ENCODE peak calls at places on chromosomes 11 and 22, in eight cellular contexts. O, H, V, N, S, J, U and D are unnamed samples.

GRCh38 chr11:114251797-114252327 is 44.3 kb upstream of the NNMT start:
- DNase-seq in O (no peak), H (no peak), V (no peak), N (no peak), S (peak; percentile 53), J (no peak), U (no peak), D (no peak)

GRCh38 chr22:25153961-25154685 is 45.5 kb upstream of the CRYBB3 start:
- DNase-seq in O (peak; percentile 39), H (no peak), V (peak; percentile 81), N (peak; percentile 84), S (no peak), J (peak; percentile 66), U (no peak), D (no peak)

GRCh38 chr22:30397656-30398635 is 1.1 kb downstream of the SEC14L2 start:
- DNase-seq in O (no peak), H (no peak), V (no peak), N (no peak), S (no peak), J (no peak), U (peak; percentile 27), D (no peak)

GRCh38 chr11:59668188-59668949 is 468 bp downstream of the PATL1 start:
- DNase-seq in O (peak; percentile 31), H (peak; percentile 77), V (peak; percentile 80), N (peak; percentile 46), S (peak; percentile 74), J (peak; percentile 46), U (peak; percentile 72), D (peak; percentile 8)

GRCh38 chr22:19488884-19489843 is 9.4 kb downstream of the CDC45 start:
- DNase-seq in O (no peak), H (no peak), V (no peak), N (no peak), S (no peak), J (peak; percentile 14), U (no peak), D (no peak)

GRCh38 chr11:12410006-12410728 is 32.8 kb downstream of the PARVA start:
- DNase-seq in O (no peak), H (no peak), V (no peak), N (no peak), S (no peak), J (peak; percentile 78), U (no peak), D (no peak)

GRCh38 chr22:35054064-35054463 is 11.9 kb upstream of the ISX start:
- DNase-seq in O (no peak), H (peak; percentile 81), V (no peak), N (no peak), S (no peak), J (no peak), U (peak; percentile 41), D (no peak)

GRCh38 chr11:2585566-2586090 is 114.2 kb downstream of the KCNQ1OT1 start:
- DNase-seq in O (no peak), H (no peak), V (no peak), N (no peak), S (peak; percentile 8), J (no peak), U (peak; percentile 23), D (no peak)

GRCh38 chr11:5280582-5281102 is 10.9 kb upstream of the HBE1 start:
- DNase-seq in O (no peak), H (peak; percentile 79), V (no peak), N (peak; percentile 40), S (no peak), J (peak; percentile 98), U (peak; percentile 44), D (peak; percentile 95)

GRCh38 chr11:71307811-71308645 is 55.7 kb upstream of the SHANK2 start:
- DNase-seq in O (no peak), H (no peak), V (no peak), N (no peak), S (no peak), J (no peak), U (peak; percentile 10), D (no peak)

GRCh38 chr11:38169286-38169685 is 1571.2 kb upstream of the RAG2 start:
- DNase-seq in O (no peak), H (no peak), V (no peak), N (no peak), S (no peak), J (no peak), U (no peak), D (no peak)

GRCh38 chr22:24517446-24517845 is 22.3 kb downstream of the UPB1 start:
- DNase-seq in O (no peak), H (no peak), V (no peak), N (no peak), S (no peak), J (no peak), U (no peak), D (no peak)

GRCh38 chr11:70727899-70728620 is 329.7 kb downstream of the CTTN start:
- DNase-seq in O (no peak), H (no peak), V (peak; percentile 24), N (no peak), S (no peak), J (no peak), U (no peak), D (no peak)

GRCh38 chr11:119034813-119035212 is 4.1 kb upstream of the SLC37A4 start:
- DNase-seq in O (no peak), H (no peak), V (no peak), N (no peak), S (no peak), J (no peak), U (no peak), D (no peak)

GRCh38 chr11:46729110-46730027 is 10.4 kb downstream of the F2 start:
- DNase-seq in O (no peak), H (no peak), V (peak; percentile 26), N (no peak), S (no peak), J (no peak), U (no peak), D (no peak)

GRCh38 chr11:130063398-130063797 is 6.3 kb upstream of the APLP2 start:
- DNase-seq in O (no peak), H (no peak), V (no peak), N (no peak), S (no peak), J (no peak), U (no peak), D (no peak)

GRCh38 chr22:31102441-31103081 is 4.8 kb downstream of the SELENOM start:
- DNase-seq in O (peak; percentile 60), H (no peak), V (no peak), N (peak; percentile 45), S (no peak), J (peak; percentile 96), U (no peak), D (peak; percentile 97)

GRCh38 chr11:6298605-6299004 is 21.7 kb downstream of the CAVIN3 start:
- DNase-seq in O (no peak), H (peak; percentile 55), V (no peak), N (peak; percentile 75), S (no peak), J (peak; percentile 32), U (no peak), D (no peak)

GRCh38 chr11:33664829-33665228 is 35.8 kb downstream of the C11orf91 start:
- DNase-seq in O (no peak), H (no peak), V (no peak), N (no peak), S (no peak), J (no peak), U (no peak), D (no peak)

GRCh38 chr11:77091146-77091940 is 11.3 kb upstream of the OMP start:
- DNase-seq in O (peak; percentile 84), H (peak; percentile 79), V (peak; percentile 83), N (peak; percentile 89), S (peak; percentile 87), J (peak; percentile 69), U (peak; percentile 93), D (no peak)

GRCh38 chr11:125376856-125377255 is 119.2 kb downstream of the FEZ1 start:
- DNase-seq in O (no peak), H (no peak), V (no peak), N (no peak), S (no peak), J (no peak), U (no peak), D (no peak)

GRCh38 chr22:44448271-44448780 is 49.7 kb downstream of the RTL6 start:
- DNase-seq in O (peak; percentile 29), H (peak; percentile 33), V (no peak), N (peak; percentile 56), S (no peak), J (peak; percentile 94), U (no peak), D (peak; percentile 86)

GRCh38 chr11:8333431-8334401 is 70.0 kb upstream of the LMO1 start:
- DNase-seq in O (no peak), H (no peak), V (no peak), N (peak; percentile 43), S (no peak), J (no peak), U (no peak), D (no peak)
- TF ChIP-seq CTCF in O (no peak), H (no peak), V (no peak), N (no peak), S (no peak), J (no peak), U (no peak), D (no peak)

GRCh38 chr11:87281496-87281895 is 243.8 kb downstream of the TMEM135 start:
- DNase-seq in O (no peak), H (no peak), V (no peak), N (no peak), S (no peak), J (peak; percentile 66), U (no peak), D (peak; percentile 49)
- TF ChIP-seq CTCF in O (no peak), H (no peak), V (peak; percentile 28), N (no peak), S (no peak), J (peak; percentile 41), U (no peak), D (peak; percentile 31)

GRCh38 chr11:41175304-41175972 is 284.0 kb downstream of the LRRC4C start:
- DNase-seq in O (no peak), H (peak; percentile 16), V (no peak), N (no peak), S (no peak), J (no peak), U (no peak), D (no peak)
- TF ChIP-seq CTCF in O (no peak), H (no peak), V (no peak), N (no peak), S (no peak), J (no peak), U (no peak), D (no peak)

DNA sequence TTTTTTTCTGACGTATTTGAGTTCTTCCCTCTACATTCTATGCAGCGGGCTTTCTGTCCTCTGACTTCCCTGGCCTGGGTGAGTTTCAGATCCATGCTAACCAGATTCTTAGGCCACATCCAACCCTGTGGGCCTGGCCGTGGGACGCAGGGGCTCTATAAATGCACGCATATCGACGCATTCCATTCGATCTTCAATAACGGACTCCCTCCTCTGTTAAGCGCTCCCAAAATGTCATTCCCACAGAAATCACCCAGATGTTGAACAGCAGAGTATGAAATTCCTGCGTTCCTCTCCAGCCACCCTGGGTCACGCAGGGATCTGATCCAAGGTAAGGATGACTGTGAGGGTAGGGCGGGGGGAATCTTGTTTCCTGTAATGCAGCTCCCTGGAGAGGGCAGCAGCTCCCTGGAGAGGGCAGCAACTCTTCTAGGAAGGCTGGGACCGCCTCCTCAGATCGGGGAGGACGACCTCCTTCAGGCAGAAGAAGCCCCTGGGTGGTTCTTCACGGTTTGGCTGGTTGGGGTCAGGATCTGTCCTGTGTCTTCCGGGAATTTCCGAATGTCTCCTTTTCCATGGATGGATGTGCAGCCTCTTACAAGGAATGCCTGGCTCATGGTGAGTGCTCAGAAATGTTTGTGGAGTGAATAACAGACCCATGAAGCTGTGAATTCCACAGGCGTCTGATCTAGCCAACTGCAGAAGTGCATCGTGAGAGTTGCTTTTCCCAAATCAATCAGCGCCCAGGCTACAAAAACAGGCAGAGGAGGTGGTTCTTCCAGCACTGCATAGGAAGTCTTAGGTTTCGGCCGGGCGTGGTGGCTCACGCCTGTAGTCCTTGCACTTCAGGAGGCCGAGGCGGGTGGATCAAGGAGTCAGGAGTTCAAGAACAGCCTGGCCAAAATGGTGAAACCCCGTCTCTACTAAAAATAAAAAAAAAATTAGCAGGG is 12.2 kb downstream of the MRGPRD start:
- DNase-seq in O (no peak), H (no peak), V (peak; percentile 16), N (no peak), S (no peak), J (peak; percentile 73), U (no peak), D (no peak)
- TF ChIP-seq CTCF in O (no peak), H (no peak), V (no peak), N (no peak), S (no peak), J (peak; percentile 35), U (no peak), D (no peak)